ENCODE peak calls at places on chromosomes 12 and 14, in four cellular contexts. A, J, X and S are unnamed samples.

GRCh38 chr12:21527451-21528180 is 1.5 kb downstream of the SPX start:
- DNase-seq in X (no peak), J (peak; percentile 69), A (no peak), S (no peak)

GRCh38 chr14:22112004-22112403 is 438.4 kb upstream of the OR4E1 start:
- DNase-seq in X (peak; percentile 11), J (peak; percentile 22), A (no peak), S (peak; percentile 25)

GRCh38 chr12:53696285-53696654 is 20.4 kb upstream of the ATP5MC2 start:
- DNase-seq in J (peak; percentile 84), X (peak; percentile 64), A (peak; percentile 95), S (peak; percentile 82)

GRCh38 chr12:48002179-48002601 is 2.1 kb downstream of the COL2A1 start:
- DNase-seq in X (no peak), J (peak; percentile 53), A (no peak), S (no peak)

GRCh38 chr14:89574420-89574819 is 157.4 kb upstream of the FOXN3 start:
- DNase-seq in J (no peak), X (no peak), A (no peak), S (no peak)

GRCh38 chr14:72643317-72643801 is 250.5 kb downstream of the DPF3 start:
- DNase-seq in X (no peak), A (no peak), J (no peak), S (no peak)

GRCh38 chr12:40198601-40199000 is 26.2 kb upstream of the LRRK2 start:
- DNase-seq in J (no peak), A (no peak), X (no peak), S (no peak)

GRCh38 chr12:115377230-115377629 is 693.3 kb upstream of the TBX3 start:
- DNase-seq in A (no peak), X (no peak), J (no peak), S (no peak)

GRCh38 chr12:72337382-72337781 is 65.2 kb downstream of the TRHDE start:
- DNase-seq in X (no peak), J (no peak), A (no peak), S (no peak)

GRCh38 chr12:214005-214736 is at the start of gene SLC6A12:
- DNase-seq in J (no peak), X (no peak), A (no peak), S (peak; percentile 27)

GRCh38 chr12:57171668-57172067 is 24.2 kb upstream of the LRP1-AS start:
- DNase-seq in X (no peak), A (no peak), J (no peak), S (no peak)

GRCh38 chr12:89040146-89040964 is 311.9 kb downstream of the DUSP6 start:
- DNase-seq in A (no peak), X (peak; percentile 30), J (no peak), S (no peak)

GRCh38 chr12:67539946-67540345 is 108.6 kb upstream of the DYRK2 start:
- DNase-seq in X (no peak), J (no peak), A (no peak), S (no peak)

GRCh38 chr14:20611277-20611676 is 20.1 kb upstream of the RNASE12 start:
- DNase-seq in X (no peak), J (no peak), A (no peak), S (no peak)

GRCh38 chr14:73713206-73713803 is 879 bp downstream of the PNMA1 start:
- DNase-seq in A (no peak), X (no peak), J (no peak), S (no peak)

GRCh38 chr12:29889737-29890136 is 106.0 kb upstream of the TMTC1 start:
- DNase-seq in A (peak; percentile 52), J (peak; percentile 29), X (peak; percentile 30), S (peak; percentile 4)

GRCh38 chr14:20622816-20623291 is 18.6 kb downstream of the OR6S1 start:
- DNase-seq in J (no peak), A (no peak), X (no peak), S (no peak)

GRCh38 chr12:114703060-114703493 is 19.1 kb upstream of the TBX3 start:
- DNase-seq in J (no peak), A (no peak), X (no peak), S (peak; percentile 46)

GRCh38 chr14:97854918-97855317 is 1057.7 kb downstream of the VRK1 start:
- DNase-seq in A (no peak), J (no peak), X (no peak), S (no peak)

GRCh38 chr14:58427289-58428010 is at the start of the genes KIAA0586 and TIMM9:
- DNase-seq in J (peak; percentile 88), A (peak; percentile 98), X (peak; percentile 97), S (peak; percentile 97)

GRCh38 chr14:37862263-37862662 is 266.8 kb downstream of the TTC6 start:
- DNase-seq in X (no peak), J (no peak), A (no peak), S (no peak)

GRCh38 chr14:23099212-23099861 is 4.0 kb downstream of the C14orf119 start:
- DNase-seq in A (no peak), X (no peak), J (no peak), S (no peak)

GRCh38 chr12:57890191-57891120 is 43.9 kb upstream of the CTDSP2 start:
- DNase-seq in X (no peak), J (no peak), A (no peak), S (no peak)

GRCh38 chr14:58460772-58461171 is 33.3 kb downstream of the KIAA0586 start:
- DNase-seq in J (no peak), X (no peak), A (no peak), S (no peak)

GRCh38 chr12:81229718-81230117 is 151.8 kb downstream of the ACSS3 start:
- DNase-seq in X (no peak), A (no peak), J (no peak), S (no peak)

GRCh38 chr14:50364792-50365191 is 31.9 kb downstream of the CDKL1 start:
- DNase-seq in J (no peak), A (peak; percentile 21), X (no peak), S (no peak)

GRCh38 chr12:88644946-88645702 is 64.9 kb upstream of the KITLG start:
- DNase-seq in J (no peak), A (no peak), X (no peak), S (no peak)

GRCh38 chr12:12784911-12785814 is at the start of gene APOLD1:
- DNase-seq in X (no peak), A (no peak), J (no peak), S (no peak)

GRCh38 chr12:65171073-65171472 is 1.7 kb downstream of the LEMD3 start:
- DNase-seq in A (no peak), J (no peak), X (no peak), S (no peak)

GRCh38 chr12:116395381-116395780 is 117.9 kb upstream of the MED13L start:
- DNase-seq in X (no peak), A (no peak), J (no peak), S (no peak)

GRCh38 chr14:68841030-68841809 is 48.4 kb upstream of the ZFP36L1 start:
- DNase-seq in A (no peak), J (no peak), X (no peak), S (no peak)

GRCh38 chr12:42090899-42091298 is 53.8 kb downstream of the GXYLT1 start:
- DNase-seq in J (no peak), X (no peak), A (no peak), S (no peak)
- TF ChIP-seq ELF1 in J (no peak), X (no peak), A (no peak), S (no peak)

DNA sequence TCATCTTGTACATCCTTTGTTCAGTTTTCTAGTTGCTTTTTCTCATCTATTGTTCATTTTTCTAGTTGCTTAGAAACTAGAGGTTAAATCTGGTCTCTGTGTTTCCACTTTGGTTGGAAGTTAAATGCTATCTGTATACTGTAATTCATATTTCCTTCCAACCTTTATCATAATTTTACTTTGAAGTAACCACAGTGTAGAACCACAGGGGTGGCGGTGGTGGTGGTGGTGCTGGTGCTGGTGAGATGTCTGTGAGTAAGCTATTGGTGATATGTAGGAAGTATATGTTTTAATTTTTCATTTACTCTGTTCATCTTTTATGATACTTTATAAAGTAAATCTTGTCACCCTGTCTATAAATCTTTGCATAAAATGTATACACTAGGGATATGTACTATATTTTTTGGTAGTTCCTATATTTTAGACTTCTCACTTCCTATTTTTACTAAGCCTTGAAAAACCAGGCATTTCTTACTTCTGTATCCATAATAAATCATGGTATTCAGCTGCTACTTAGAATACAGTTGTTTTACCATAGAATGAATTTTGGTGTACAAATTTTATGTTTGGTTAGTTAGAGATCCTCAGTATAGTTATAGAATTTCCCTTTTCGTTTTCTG is 31.9 kb downstream of the CCDC91 start:
- DNase-seq in X (no peak), A (no peak), J (no peak), S (no peak)
- H3K9ac ChIP-seq in X (no peak overlapping the region), A (no peak overlapping the region), J (no peak overlapping the region), S (no peak overlapping the region)

GRCh38 chr12:46110928-46111699 is 120.7 kb upstream of the SCAF11 start:
- DNase-seq in X (no peak), A (no peak), J (no peak), S (peak; percentile 60)
- TF ChIP-seq ELF1 in X (no peak), A (no peak), J (no peak), S (no peak)

DNA sequence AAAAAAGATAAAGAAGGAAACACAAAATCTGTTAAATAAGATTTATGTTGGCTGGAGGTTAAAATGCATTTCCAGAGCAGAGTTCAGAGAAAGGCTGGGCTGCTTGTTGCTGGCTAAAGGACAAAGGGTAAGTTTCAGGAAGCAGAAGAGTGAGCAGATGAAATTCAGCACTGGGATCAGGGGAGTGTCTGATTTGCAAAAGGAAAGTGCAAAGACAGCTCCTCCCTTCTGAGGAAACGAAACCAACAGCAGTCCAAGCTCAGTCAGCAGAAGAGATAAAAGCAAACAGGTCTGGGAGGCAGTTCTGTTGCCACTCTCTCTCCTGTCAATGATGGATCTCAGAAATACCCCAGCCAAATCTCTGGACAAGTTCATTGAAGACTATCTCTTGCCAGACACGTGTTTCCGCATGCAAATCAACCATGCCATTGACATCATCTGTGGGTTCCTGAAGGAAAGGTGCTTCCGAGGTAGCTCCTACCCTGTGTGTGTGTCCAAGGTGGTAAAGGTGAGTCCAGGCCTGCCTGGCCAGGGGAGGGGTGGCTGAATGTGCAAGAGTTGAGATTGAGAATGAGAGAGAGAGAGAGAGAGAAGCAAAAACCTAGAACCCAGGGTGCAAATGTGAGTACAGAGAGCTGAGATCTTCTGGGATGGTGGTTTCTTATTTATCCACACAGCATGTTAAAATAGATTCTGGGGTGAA is at the start of gene OAS1:
- DNase-seq in A (no peak), X (no peak), J (peak; percentile 59), S (peak; percentile 72)
- H3K9ac ChIP-seq in A (no peak within 1 kb of the TSS), X (no peak within 1 kb of the TSS), J (no peak within 1 kb of the TSS), S (peak within 1 kb of the TSS; percentile 50)